ENCODE peak calls at places on chromosomes 6 and 20, in four cellular contexts. R, E, N and D are unnamed samples.

GRCh38 chr6:40734607-40735006 is 147.4 kb upstream of the LRFN2 start:
- DNase-seq in R (no peak), E (no peak), N (no peak), D (no peak)

GRCh38 chr6:25477006-25477590 is 174.9 kb upstream of the SCGN start:
- DNase-seq in R (no peak), E (no peak), N (peak), D (peak)

GRCh38 chr20:30593572-30593971 is 663.9 kb upstream of the DEFB115 start:
- DNase-seq in R (no peak), E (no peak), N (no peak), D (no peak)

GRCh38 chr6:35522660-35523658 is 10.3 kb upstream of the TULP1 start:
- DNase-seq in R (peak), E (peak), N (peak), D (peak)

GRCh38 chr6:3414704-3415453 is 42.0 kb downstream of the SLC22A23 start:
- DNase-seq in R (no peak), E (no peak), N (no peak), D (peak)

GRCh38 chr6:163345931-163346330 is 68.6 kb upstream of the QKI start:
- DNase-seq in R (no peak), E (no peak), N (no peak), D (no peak)

GRCh38 chr20:48198951-48199431 is 413.7 kb upstream of the SULF2 start:
- DNase-seq in R (no peak), E (no peak), N (peak), D (no peak)

GRCh38 chr6:65199121-65199520 is 507.9 kb downstream of the EYS start:
- DNase-seq in R (no peak), E (no peak), N (no peak), D (no peak)

GRCh38 chr6:715709-716450 is 22.9 kb upstream of the EXOC2 start:
- DNase-seq in R (no peak), E (no peak), N (no peak), D (no peak)

GRCh38 chr6:40042232-40042631 is 108.0 kb upstream of the MOCS1 start:
- DNase-seq in R (no peak), E (no peak), N (no peak), D (no peak)

GRCh38 chr6:29651413-29652197 is 5.3 kb upstream of the MOG start:
- DNase-seq in R (no peak), E (no peak), N (peak), D (no peak)

GRCh38 chr20:3980260-3981131 is 34.9 kb downstream of the RNF24 start:
- DNase-seq in R (no peak), E (no peak), N (peak), D (peak)